ENCODE peak calls at places on chromosome 10, in four cellular contexts. E, J, T and F are unnamed samples.

GRCh38 chr10:88389456-88389855 is 193.7 kb downstream of the RNLS start:
- DNase-seq in E (no peak), J (no peak), T (no peak), F (no peak)

GRCh38 chr10:99888623-99889022 is 106.2 kb downstream of the ABCC2 start:
- DNase-seq in E (no peak), J (no peak), T (no peak), F (no peak)

GRCh38 chr10:98424308-98425254 is 9.6 kb upstream of the PYROXD2 start:
- DNase-seq in E (no peak), J (no peak), T (no peak), F (no peak)

GRCh38 chr10:116634126-116634975 is 13.6 kb downstream of the PNLIPRP2 start:
- DNase-seq in E (no peak), J (no peak), T (no peak), F (no peak)

GRCh38 chr10:11631890-11632587 is 20.6 kb upstream of the USP6NL start:
- DNase-seq in E (no peak), J (no peak), T (no peak), F (no peak)

GRCh38 chr10:31477584-31477983 is 158.6 kb downstream of the ZEB1 start:
- DNase-seq in E (no peak), J (no peak), T (no peak), F (no peak)

GRCh38 chr10:58477122-58477521 is 35.5 kb upstream of the BICC1 start:
- DNase-seq in E (no peak), J (no peak), T (peak; percentile 41), F (peak; percentile 50)

GRCh38 chr10:130430291-130430690 is 294.1 kb downstream of the GLRX3 start:
- DNase-seq in E (no peak), J (no peak), T (no peak), F (no peak)

GRCh38 chr10:56856569-56856968 is 495.5 kb upstream of the ZWINT start:
- DNase-seq in E (no peak), J (no peak), T (no peak), F (no peak)

GRCh38 chr10:74586088-74586585 is 240.3 kb upstream of the KAT6B start:
- DNase-seq in E (no peak), J (no peak), T (no peak), F (no peak)

GRCh38 chr10:48579251-48579960 is 25.5 kb downstream of the ARHGAP22 start:
- DNase-seq in E (no peak), J (no peak), T (no peak), F (no peak)

GRCh38 chr10:61285749-61286148 is 167.4 kb downstream of the TMEM26 start:
- DNase-seq in E (no peak), J (no peak), T (no peak), F (no peak)

GRCh38 chr10:6878067-6878412 is 298.0 kb upstream of the PRKCQ start:
- DNase-seq in E (no peak), J (no peak), T (no peak), F (no peak)

GRCh38 chr10:63611078-63611477 is 89.9 kb downstream of the REEP3 start:
- DNase-seq in E (no peak), J (no peak), T (no peak), F (no peak)

GRCh38 chr10:18505719-18506118 is 145.7 kb downstream of the NSUN6 start:
- DNase-seq in E (no peak), J (no peak), T (no peak), F (no peak)

GRCh38 chr10:18681971-18682403 is 22.8 kb downstream of the ARL5B start:
- DNase-seq in E (no peak), J (no peak), T (no peak), F (no peak)

DNA sequence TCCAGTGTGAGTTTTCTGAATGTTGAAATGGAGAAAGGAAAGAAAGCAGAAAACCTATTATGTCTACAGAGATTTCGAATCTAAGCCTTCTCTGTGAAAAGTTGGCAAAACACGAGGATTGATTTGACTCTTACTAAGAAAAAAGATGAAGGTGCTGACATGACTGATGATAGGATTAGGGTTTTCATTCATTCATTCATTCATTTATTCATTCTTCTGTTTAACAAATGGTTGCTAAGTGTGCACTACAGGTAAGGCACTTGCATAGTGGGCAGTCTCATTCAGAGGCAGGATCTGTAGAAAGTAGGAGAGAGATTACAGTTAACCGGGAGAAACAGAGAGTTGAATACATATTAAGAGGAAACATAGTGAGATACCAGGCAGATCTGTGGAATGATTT is 137.1 kb downstream of the ZNF365 start:
- DNase-seq in E (no peak), J (no peak), T (no peak), F (no peak)
- TF ChIP-seq CTCF in E (no peak), J (no peak), T (no peak), F (no peak)

GRCh38 chr10:43871004-43871439 is 222.3 kb upstream of the ZNF32 start:
- DNase-seq in E (peak; percentile 63), J (no peak), T (no peak), F (no peak)
- H3K4me1 ChIP-seq in E (no peaks in the 10 kb centered on the region), J (no peaks in the 10 kb centered on the region), T (no peaks in the 10 kb centered on the region), F (no peaks in the 10 kb centered on the region)

GRCh38 chr10:112361951-112362770 is 11.8 kb upstream of the ACSL5 start:
- DNase-seq in E (peak; percentile 72), J (no peak), T (peak; percentile 68), F (no peak)
- TF ChIP-seq CTCF in E (peak; percentile 17), J (no peak), T (no peak), F (no peak)

DNA sequence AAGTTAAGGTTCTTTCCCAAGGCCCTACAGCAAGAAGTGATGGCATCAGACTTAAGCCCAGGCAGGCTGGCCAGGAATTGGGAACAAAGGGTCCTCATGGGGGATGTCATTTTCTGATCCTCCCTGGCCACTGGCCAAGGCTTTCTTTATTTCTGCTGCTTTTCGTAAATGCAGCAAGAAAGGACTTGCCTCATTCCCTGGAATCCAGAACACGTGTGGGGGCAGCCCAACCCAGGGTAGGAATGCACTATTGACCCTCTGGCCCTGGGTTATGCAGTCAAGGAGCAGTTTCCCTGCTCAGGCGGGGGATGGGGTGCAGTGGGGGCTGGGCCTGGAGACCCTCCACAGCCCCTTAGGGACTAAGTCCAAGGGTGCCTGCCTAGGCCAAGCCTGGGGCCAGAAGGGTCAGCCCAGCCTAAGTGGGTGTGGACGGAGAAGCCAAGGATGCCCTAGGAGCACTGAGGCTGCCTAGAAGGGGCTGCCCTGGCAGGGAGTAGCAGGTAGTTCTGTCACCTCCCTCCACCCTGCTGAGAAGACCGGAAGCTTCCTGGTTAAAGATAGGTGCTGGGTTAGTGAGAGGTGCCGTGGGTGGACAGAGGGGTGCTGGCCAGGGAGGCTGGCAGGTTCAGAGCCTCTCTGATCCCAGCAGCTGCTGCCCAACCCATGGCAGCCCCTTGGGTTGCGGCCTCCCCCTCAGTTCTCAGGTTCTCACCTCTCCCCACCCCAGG is 179.2 kb downstream of the SH3PXD2A start:
- DNase-seq in E (no peak), J (peak; percentile 64), T (no peak), F (no peak)
- H3K4me1 ChIP-seq in E (peaks cover 36% of the 10 kb centered on the region), J (peaks cover 36% of the 10 kb centered on the region), T (peaks cover 7% of the 10 kb centered on the region), F (no peaks in the 10 kb centered on the region)

DNA sequence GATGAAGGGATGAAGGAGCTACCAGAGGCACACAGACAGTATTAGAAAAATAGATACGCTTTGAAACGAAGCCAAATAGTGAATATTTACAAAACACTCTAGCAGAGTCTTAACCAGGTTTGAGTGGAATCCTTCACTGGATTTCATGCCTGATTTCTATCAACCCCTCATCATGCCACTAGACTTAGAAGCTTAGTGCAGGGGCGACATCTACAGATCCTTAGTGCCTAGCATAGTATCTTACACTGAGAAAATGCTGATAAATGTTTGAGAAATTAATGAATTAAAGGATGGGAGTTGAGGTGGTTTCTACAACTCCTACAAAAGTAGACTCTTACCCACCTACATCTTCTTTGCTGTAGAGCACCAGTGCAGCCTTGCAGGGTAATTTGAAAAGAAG is 54.7 kb upstream of the CCNJ start:
- DNase-seq in E (no peak), J (no peak), T (no peak), F (no peak)
- TF ChIP-seq CTCF in E (no peak), J (no peak), T (no peak), F (no peak)

DNA sequence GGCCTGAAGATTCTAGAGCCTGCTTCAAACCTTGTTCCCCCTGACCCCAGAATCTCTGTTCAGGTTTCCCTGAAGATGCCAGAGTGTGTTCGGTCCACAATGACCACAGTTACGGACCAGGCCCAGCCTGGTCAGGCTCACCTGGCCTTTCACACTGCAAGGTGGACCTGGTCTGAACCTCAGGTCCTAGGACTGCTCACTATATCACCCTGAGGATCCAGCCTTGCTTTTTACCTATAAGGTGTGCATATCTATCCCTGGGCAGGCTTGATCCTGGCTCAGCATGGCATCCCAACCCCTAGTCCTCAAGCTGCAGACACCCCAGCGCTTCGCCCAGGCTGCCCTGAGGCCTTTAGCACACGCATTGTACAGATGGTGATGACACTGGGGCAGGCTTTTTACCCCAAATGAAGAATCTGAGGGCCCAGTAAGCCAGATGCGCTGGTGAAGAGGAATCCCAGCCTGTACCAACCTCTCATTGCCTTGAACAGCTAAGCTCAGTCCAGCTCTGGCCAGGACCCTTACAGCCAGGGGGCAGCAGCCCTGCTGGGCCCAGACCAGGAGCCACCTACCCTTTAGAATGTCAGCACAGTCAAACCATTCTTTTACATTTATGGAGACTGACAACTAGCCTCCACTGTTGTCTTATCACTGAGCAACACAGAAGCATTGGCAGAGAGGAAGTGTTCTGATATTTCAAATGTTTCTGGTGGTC is 28.0 kb downstream of the MAT1A start:
- DNase-seq in E (no peak), J (no peak), T (no peak), F (no peak)
- H3K4me1 ChIP-seq in E (no peaks in the 10 kb centered on the region), J (no peaks in the 10 kb centered on the region), T (no peaks in the 10 kb centered on the region), F (no peaks in the 10 kb centered on the region)

GRCh38 chr10:52772623-52773022 is at the start of gene MBL2:
- DNase-seq in E (no peak), J (no peak), T (no peak), F (no peak)
- TF ChIP-seq CTCF in E (no peak), J (no peak), T (no peak), F (no peak)